ENCODE peak calls at places on chromosome 3, in five cellular contexts. L is NCI-H1105; S is substantia nigra; P is stimulated activated CD4-positive, alpha-beta T cell treated with anti-CD3 and anti-CD28 coated beads, Interleukin-15, amount 100 ng/mL, for 1 hour; H is NCI-H2171 treated with DMSO at 0.1 percent for 48 hours. K is an unnamed sample.

GRCh38 chr3:17555525-17555924 is 186.9 kb downstream of the TBC1D5 start:
- DNase-seq in L (no peak), S (no peak), P (no peak), H (no peak), K (no peak)

GRCh38 chr3:1026395-1026794 is 66.4 kb upstream of the CNTN6 start:
- DNase-seq in L (no peak), S (no peak), P (no peak), H (no peak), K (no peak)

GRCh38 chr3:65854606-65855304 is 184.0 kb downstream of the MAGI1 start:
- DNase-seq in L (peak), S (no peak), P (no peak), H (peak), K (peak)

GRCh38 chr3:65855370-65856100 is 183.2 kb downstream of the MAGI1 start:
- DNase-seq in L (no peak), S (no peak), P (no peak), H (no peak), K (peak)

GRCh38 chr3:17640466-17640865 is 102.0 kb downstream of the TBC1D5 start:
- DNase-seq in L (no peak), S (no peak), P (no peak), H (no peak), K (no peak)

GRCh38 chr3:55505776-55506175 is 18.7 kb upstream of the WNT5A start:
- DNase-seq in L (no peak), S (no peak), P (no peak), H (no peak), K (no peak)

GRCh38 chr3:41193822-41194539 is 5.3 kb upstream of the CTNNB1 start:
- DNase-seq in L (no peak), S (no peak), P (no peak), H (no peak), K (no peak)

GRCh38 chr3:157104928-157105652 is 54.9 kb downstream of the CCNL1 start:
- DNase-seq in L (peak), S (no peak), P (no peak), H (peak), K (no peak)

GRCh38 chr3:48938156-48938555 is 19.5 kb downstream of the ARIH2 start:
- DNase-seq in L (no peak), S (no peak), P (no peak), H (no peak), K (no peak)

GRCh38 chr3:171736556-171736955 is 73.7 kb downstream of the PLD1 start:
- DNase-seq in L (no peak), S (no peak), P (no peak), H (no peak), K (peak)

GRCh38 chr3:56197991-56198390 is 270.3 kb downstream of the ERC2 start:
- DNase-seq in L (no peak), S (no peak), P (no peak), H (no peak), K (no peak)

GRCh38 chr3:48926425-48927392 is 8.1 kb downstream of the ARIH2 start:
- DNase-seq in L (no peak), S (no peak), P (no peak), H (no peak), K (no peak)

GRCh38 chr3:77370413-77370812 is 330.5 kb downstream of the ROBO2 start:
- DNase-seq in L (no peak), S (no peak), P (no peak), H (peak), K (no peak)

GRCh38 chr3:69536306-69537020 is 150.6 kb upstream of the FRMD4B start:
- DNase-seq in L (no peak), S (no peak), P (no peak), H (no peak), K (no peak)

GRCh38 chr3:94378322-94378721 is 315.5 kb downstream of the NSUN3 start:
- DNase-seq in L (no peak), S (no peak), P (no peak), H (no peak), K (no peak)

GRCh38 chr3:4898454-4899313 is 80.6 kb upstream of the BHLHE40 start:
- DNase-seq in L (no peak), S (no peak), P (no peak), H (no peak), K (no peak)

GRCh38 chr3:116951610-116952009 is 242.0 kb downstream of the TUSC7 start:
- DNase-seq in L (no peak), S (no peak), P (no peak), H (no peak), K (no peak)

GRCh38 chr3:134363381-134363755 is 10.9 kb downstream of the AMOTL2 start:
- DNase-seq in L (no peak), S (no peak), P (no peak), H (no peak), K (no peak)

GRCh38 chr3:16372362-16373269 is 107.6 kb downstream of the OXNAD1 start:
- DNase-seq in L (no peak), S (no peak), P (no peak), H (no peak), K (no peak)

GRCh38 chr3:196274585-196274984 is 12.9 kb downstream of the PCYT1A start:
- DNase-seq in L (no peak), S (no peak), P (no peak), H (no peak), K (no peak)

GRCh38 chr3:185718736-185719456 is 105.9 kb downstream of the IGF2BP2 start:
- DNase-seq in L (no peak), S (no peak), P (no peak), H (no peak), K (no peak)

GRCh38 chr3:39050020-39050419 is 1.7 kb downstream of the SCN11A start:
- DNase-seq in L (no peak), S (no peak), P (no peak), H (no peak), K (no peak)

GRCh38 chr3:74442683-74443082 is 171.8 kb downstream of the CNTN3 start:
- DNase-seq in L (no peak), S (no peak), P (no peak), H (no peak), K (no peak)

GRCh38 chr3:121914081-121914998 is 20.1 kb downstream of the SLC15A2 start:
- DNase-seq in L (no peak), S (no peak), P (no peak), H (no peak), K (no peak)

GRCh38 chr3:108312656-108313055 is 16.3 kb downstream of the HHLA2 start:
- DNase-seq in L (no peak), S (no peak), P (no peak), H (no peak), K (no peak)

GRCh38 chr3:124248471-124249028 is 256.6 kb upstream of the ROPN1 start:
- DNase-seq in L (no peak), S (no peak), P (no peak), H (no peak), K (no peak)

GRCh38 chr3:17935217-17935616 is 192.8 kb upstream of the TBC1D5 start:
- DNase-seq in L (peak), S (no peak), P (no peak), H (peak), K (no peak)

GRCh38 chr3:112786002-112786590 is 60.6 kb downstream of the CD200R1L start:
- DNase-seq in L (no peak), S (no peak), P (no peak), H (no peak), K (no peak)

GRCh38 chr3:119469378-119470189 is 821 bp downstream of the POGLUT1 start:
- DNase-seq in L (peak), S (no peak), P (peak), H (no peak), K (no peak)

GRCh38 chr3:190038050-190038631 is 82.6 kb downstream of the P3H2 start:
- DNase-seq in L (peak), S (no peak), P (no peak), H (peak), K (peak)

GRCh38 chr3:42527368-42527917 is 25.0 kb downstream of the VIPR1 start:
- DNase-seq in L (no peak), S (no peak), P (no peak), H (no peak), K (no peak)

GRCh38 chr3:50192124-50192523 is 714 bp downstream of the GNAT1 start:
- DNase-seq in L (no peak), S (no peak), P (no peak), H (no peak), K (no peak)

GRCh38 chr3:149575213-149575961 is 82.4 kb downstream of the WWTR1 start:
- DNase-seq in L (no peak), S (no peak), P (no peak), H (no peak), K (no peak)

GRCh38 chr3:128572644-128573105 is 77.9 kb downstream of the RPN1 start:
- DNase-seq in L (no peak), S (no peak), P (no peak), H (peak), K (peak)

GRCh38 chr3:112793311-112794081 is 53.2 kb downstream of the CD200R1L start:
- DNase-seq in L (no peak), S (no peak), P (no peak), H (no peak), K (no peak)

GRCh38 chr3:45127130-45127822 is 18.9 kb downstream of the CDCP1 start:
- DNase-seq in L (no peak), S (no peak), P (no peak), H (peak), K (no peak)

GRCh38 chr3:178036745-178037144 is 499.5 kb upstream of the KCNMB2 start:
- DNase-seq in L (no peak), S (no peak), P (no peak), H (no peak), K (no peak)

GRCh38 chr3:14033023-14033422 is 91.6 kb downstream of the CHCHD4 start:
- DNase-seq in L (no peak), S (no peak), P (no peak), H (no peak), K (no peak)

GRCh38 chr3:147354621-147355020 is 51.7 kb downstream of the ZIC4 start:
- DNase-seq in L (no peak), S (no peak), P (no peak), H (no peak), K (no peak)